ENCODE peak calls at places on chromosomes 1 and 21, in nine cellular contexts. One of them, this sample, is unnamed.

GRCh38 chr1:78492376-78492950 is 1.7 kb downstream of the PTGFR start:
- DNase-seq in foreskin keratinocyte: peak
- DNase-seq in HCEC 1CT: no peak
- DNase-seq in iPS DF 6.9: no peak
- DNase-seq in Kasumi-1: no peak
- DNase-seq in nephron progenitor cell: no peak
- DNase-seq in activated CD8-positive, alpha-beta memory T cell treated with anti-CD3 and anti-CD28 coated beads, Interleukin-2, amount 50 U/mL, for 48 hours: no peak
- DNase-seq in activated CD4-positive, alpha-beta T cell treated with anti-CD3 and anti-CD28 coated beads for 36 hours: no peak
- DNase-seq in LHCN-M2: peak
- DNase-seq in this sample: no peak

GRCh38 chr1:195082183-195082582 is 1526.1 kb downstream of the KCNT2 start:
- DNase-seq in foreskin keratinocyte: peak
- DNase-seq in HCEC 1CT: no peak
- DNase-seq in iPS DF 6.9: no peak
- DNase-seq in Kasumi-1: no peak
- DNase-seq in nephron progenitor cell: no peak
- DNase-seq in activated CD8-positive, alpha-beta memory T cell treated with anti-CD3 and anti-CD28 coated beads, Interleukin-2, amount 50 U/mL, for 48 hours: no peak
- DNase-seq in activated CD4-positive, alpha-beta T cell treated with anti-CD3 and anti-CD28 coated beads for 36 hours: no peak
- DNase-seq in LHCN-M2: no peak
- DNase-seq in this sample: peak

GRCh38 chr21:46416551-46416950 is 42.1 kb upstream of the DIP2A start:
- DNase-seq in foreskin keratinocyte: no peak
- DNase-seq in HCEC 1CT: no peak
- DNase-seq in iPS DF 6.9: no peak
- DNase-seq in Kasumi-1: no peak
- DNase-seq in nephron progenitor cell: no peak
- DNase-seq in activated CD8-positive, alpha-beta memory T cell treated with anti-CD3 and anti-CD28 coated beads, Interleukin-2, amount 50 U/mL, for 48 hours: no peak
- DNase-seq in activated CD4-positive, alpha-beta T cell treated with anti-CD3 and anti-CD28 coated beads for 36 hours: no peak
- DNase-seq in LHCN-M2: no peak
- DNase-seq in this sample: no peak

GRCh38 chr21:33032434-33033047 is 6.8 kb downstream of the OLIG2 start:
- DNase-seq in foreskin keratinocyte: no peak
- DNase-seq in HCEC 1CT: no peak
- DNase-seq in iPS DF 6.9: no peak
- DNase-seq in Kasumi-1: no peak
- DNase-seq in nephron progenitor cell: no peak
- DNase-seq in activated CD8-positive, alpha-beta memory T cell treated with anti-CD3 and anti-CD28 coated beads, Interleukin-2, amount 50 U/mL, for 48 hours: no peak
- DNase-seq in activated CD4-positive, alpha-beta T cell treated with anti-CD3 and anti-CD28 coated beads for 36 hours: no peak
- DNase-seq in LHCN-M2: no peak
- DNase-seq in this sample: no peak

GRCh38 chr1:196152086-196152485 is 456.2 kb downstream of the KCNT2 start:
- DNase-seq in foreskin keratinocyte: no peak
- DNase-seq in HCEC 1CT: no peak
- DNase-seq in iPS DF 6.9: no peak
- DNase-seq in Kasumi-1: no peak
- DNase-seq in nephron progenitor cell: no peak
- DNase-seq in activated CD8-positive, alpha-beta memory T cell treated with anti-CD3 and anti-CD28 coated beads, Interleukin-2, amount 50 U/mL, for 48 hours: no peak
- DNase-seq in activated CD4-positive, alpha-beta T cell treated with anti-CD3 and anti-CD28 coated beads for 36 hours: no peak
- DNase-seq in LHCN-M2: peak
- DNase-seq in this sample: no peak

GRCh38 chr1:60281360-60281932 is 207.9 kb upstream of the C1orf87 start:
- DNase-seq in foreskin keratinocyte: peak
- DNase-seq in HCEC 1CT: peak
- DNase-seq in iPS DF 6.9: peak
- DNase-seq in Kasumi-1: peak
- DNase-seq in nephron progenitor cell: peak
- DNase-seq in activated CD8-positive, alpha-beta memory T cell treated with anti-CD3 and anti-CD28 coated beads, Interleukin-2, amount 50 U/mL, for 48 hours: peak
- DNase-seq in activated CD4-positive, alpha-beta T cell treated with anti-CD3 and anti-CD28 coated beads for 36 hours: peak
- DNase-seq in LHCN-M2: peak
- DNase-seq in this sample: peak

GRCh38 chr1:64469121-64469520 is 808 bp upstream of the CACHD1 start:
- DNase-seq in foreskin keratinocyte: no peak
- DNase-seq in HCEC 1CT: no peak
- DNase-seq in iPS DF 6.9: no peak
- DNase-seq in Kasumi-1: no peak
- DNase-seq in nephron progenitor cell: no peak
- DNase-seq in activated CD8-positive, alpha-beta memory T cell treated with anti-CD3 and anti-CD28 coated beads, Interleukin-2, amount 50 U/mL, for 48 hours: no peak
- DNase-seq in activated CD4-positive, alpha-beta T cell treated with anti-CD3 and anti-CD28 coated beads for 36 hours: no peak
- DNase-seq in LHCN-M2: no peak
- DNase-seq in this sample: no peak

GRCh38 chr1:110634455-110635281 is 28.5 kb upstream of the KCNA2 start:
- DNase-seq in foreskin keratinocyte: peak
- DNase-seq in HCEC 1CT: peak
- DNase-seq in iPS DF 6.9: no peak
- DNase-seq in Kasumi-1: no peak
- DNase-seq in nephron progenitor cell: no peak
- DNase-seq in activated CD8-positive, alpha-beta memory T cell treated with anti-CD3 and anti-CD28 coated beads, Interleukin-2, amount 50 U/mL, for 48 hours: peak
- DNase-seq in activated CD4-positive, alpha-beta T cell treated with anti-CD3 and anti-CD28 coated beads for 36 hours: peak
- DNase-seq in LHCN-M2: peak
- DNase-seq in this sample: peak

GRCh38 chr1:157653494-157653873 is 47.1 kb downstream of the FCRL3 start:
- DNase-seq in foreskin keratinocyte: no peak
- DNase-seq in HCEC 1CT: no peak
- DNase-seq in iPS DF 6.9: no peak
- DNase-seq in Kasumi-1: no peak
- DNase-seq in nephron progenitor cell: no peak
- DNase-seq in activated CD8-positive, alpha-beta memory T cell treated with anti-CD3 and anti-CD28 coated beads, Interleukin-2, amount 50 U/mL, for 48 hours: no peak
- DNase-seq in activated CD4-positive, alpha-beta T cell treated with anti-CD3 and anti-CD28 coated beads for 36 hours: no peak
- DNase-seq in LHCN-M2: no peak
- DNase-seq in this sample: no peak

GRCh38 chr1:245880754-245881403 is 626.2 kb downstream of the SMYD3 start:
- DNase-seq in foreskin keratinocyte: peak
- DNase-seq in HCEC 1CT: peak
- DNase-seq in iPS DF 6.9: no peak
- DNase-seq in Kasumi-1: no peak
- DNase-seq in nephron progenitor cell: no peak
- DNase-seq in activated CD8-positive, alpha-beta memory T cell treated with anti-CD3 and anti-CD28 coated beads, Interleukin-2, amount 50 U/mL, for 48 hours: no peak
- DNase-seq in activated CD4-positive, alpha-beta T cell treated with anti-CD3 and anti-CD28 coated beads for 36 hours: no peak
- DNase-seq in LHCN-M2: peak
- DNase-seq in this sample: peak

GRCh38 chr1:119870917-119871486 is 25.3 kb downstream of the ADAM30 start:
- DNase-seq in foreskin keratinocyte: peak
- DNase-seq in HCEC 1CT: peak
- DNase-seq in iPS DF 6.9: peak
- DNase-seq in Kasumi-1: peak
- DNase-seq in nephron progenitor cell: peak
- DNase-seq in activated CD8-positive, alpha-beta memory T cell treated with anti-CD3 and anti-CD28 coated beads, Interleukin-2, amount 50 U/mL, for 48 hours: peak
- DNase-seq in activated CD4-positive, alpha-beta T cell treated with anti-CD3 and anti-CD28 coated beads for 36 hours: peak
- DNase-seq in LHCN-M2: peak
- DNase-seq in this sample: peak

GRCh38 chr1:35461966-35462651 is 95.1 kb downstream of the KIAA0319L start:
- DNase-seq in foreskin keratinocyte: no peak
- DNase-seq in HCEC 1CT: no peak
- DNase-seq in iPS DF 6.9: no peak
- DNase-seq in Kasumi-1: no peak
- DNase-seq in nephron progenitor cell: no peak
- DNase-seq in activated CD8-positive, alpha-beta memory T cell treated with anti-CD3 and anti-CD28 coated beads, Interleukin-2, amount 50 U/mL, for 48 hours: no peak
- DNase-seq in activated CD4-positive, alpha-beta T cell treated with anti-CD3 and anti-CD28 coated beads for 36 hours: peak
- DNase-seq in LHCN-M2: no peak
- DNase-seq in this sample: no peak

GRCh38 chr1:25502957-25503356 is 40.4 kb upstream of the LDLRAP1 start:
- DNase-seq in foreskin keratinocyte: peak
- DNase-seq in HCEC 1CT: peak
- DNase-seq in iPS DF 6.9: no peak
- DNase-seq in Kasumi-1: no peak
- DNase-seq in nephron progenitor cell: no peak
- DNase-seq in activated CD8-positive, alpha-beta memory T cell treated with anti-CD3 and anti-CD28 coated beads, Interleukin-2, amount 50 U/mL, for 48 hours: no peak
- DNase-seq in activated CD4-positive, alpha-beta T cell treated with anti-CD3 and anti-CD28 coated beads for 36 hours: no peak
- DNase-seq in LHCN-M2: no peak
- DNase-seq in this sample: peak

GRCh38 chr1:98221926-98222325 is 301.1 kb upstream of the DPYD start:
- DNase-seq in foreskin keratinocyte: peak
- DNase-seq in HCEC 1CT: no peak
- DNase-seq in iPS DF 6.9: no peak
- DNase-seq in Kasumi-1: no peak
- DNase-seq in nephron progenitor cell: no peak
- DNase-seq in activated CD8-positive, alpha-beta memory T cell treated with anti-CD3 and anti-CD28 coated beads, Interleukin-2, amount 50 U/mL, for 48 hours: no peak
- DNase-seq in activated CD4-positive, alpha-beta T cell treated with anti-CD3 and anti-CD28 coated beads for 36 hours: no peak
- DNase-seq in LHCN-M2: no peak
- DNase-seq in this sample: peak

GRCh38 chr1:21568006-21568746 is 59.0 kb downstream of the ALPL start:
- DNase-seq in foreskin keratinocyte: peak
- DNase-seq in HCEC 1CT: peak
- DNase-seq in iPS DF 6.9: no peak
- DNase-seq in Kasumi-1: no peak
- DNase-seq in nephron progenitor cell: no peak
- DNase-seq in activated CD8-positive, alpha-beta memory T cell treated with anti-CD3 and anti-CD28 coated beads, Interleukin-2, amount 50 U/mL, for 48 hours: no peak
- DNase-seq in activated CD4-positive, alpha-beta T cell treated with anti-CD3 and anti-CD28 coated beads for 36 hours: no peak
- DNase-seq in LHCN-M2: peak
- DNase-seq in this sample: peak

GRCh38 chr1:3671371-3672180 is 19.3 kb downstream of the TP73 start:
- DNase-seq in foreskin keratinocyte: no peak
- DNase-seq in HCEC 1CT: no peak
- DNase-seq in iPS DF 6.9: no peak
- DNase-seq in Kasumi-1: no peak
- DNase-seq in nephron progenitor cell: no peak
- DNase-seq in activated CD8-positive, alpha-beta memory T cell treated with anti-CD3 and anti-CD28 coated beads, Interleukin-2, amount 50 U/mL, for 48 hours: no peak
- DNase-seq in activated CD4-positive, alpha-beta T cell treated with anti-CD3 and anti-CD28 coated beads for 36 hours: no peak
- DNase-seq in LHCN-M2: peak
- DNase-seq in this sample: peak

GRCh38 chr1:5502310-5503194 is 489.7 kb downstream of the NPHP4 start:
- DNase-seq in foreskin keratinocyte: peak
- DNase-seq in HCEC 1CT: no peak
- DNase-seq in iPS DF 6.9: no peak
- DNase-seq in Kasumi-1: no peak
- DNase-seq in nephron progenitor cell: no peak
- DNase-seq in activated CD8-positive, alpha-beta memory T cell treated with anti-CD3 and anti-CD28 coated beads, Interleukin-2, amount 50 U/mL, for 48 hours: no peak
- DNase-seq in activated CD4-positive, alpha-beta T cell treated with anti-CD3 and anti-CD28 coated beads for 36 hours: no peak
- DNase-seq in LHCN-M2: no peak
- DNase-seq in this sample: no peak

GRCh38 chr1:213335084-213335483 is 284.0 kb downstream of the RPS6KC1 start:
- DNase-seq in foreskin keratinocyte: no peak
- DNase-seq in HCEC 1CT: no peak
- DNase-seq in iPS DF 6.9: no peak
- DNase-seq in Kasumi-1: no peak
- DNase-seq in nephron progenitor cell: no peak
- DNase-seq in activated CD8-positive, alpha-beta memory T cell treated with anti-CD3 and anti-CD28 coated beads, Interleukin-2, amount 50 U/mL, for 48 hours: no peak
- DNase-seq in activated CD4-positive, alpha-beta T cell treated with anti-CD3 and anti-CD28 coated beads for 36 hours: no peak
- DNase-seq in LHCN-M2: no peak
- DNase-seq in this sample: no peak

GRCh38 chr1:17119076-17119743 is at the start of gene PADI2:
- DNase-seq in foreskin keratinocyte: no peak
- DNase-seq in HCEC 1CT: no peak
- DNase-seq in iPS DF 6.9: peak
- DNase-seq in Kasumi-1: peak
- DNase-seq in nephron progenitor cell: peak
- DNase-seq in activated CD8-positive, alpha-beta memory T cell treated with anti-CD3 and anti-CD28 coated beads, Interleukin-2, amount 50 U/mL, for 48 hours: peak
- DNase-seq in activated CD4-positive, alpha-beta T cell treated with anti-CD3 and anti-CD28 coated beads for 36 hours: peak
- DNase-seq in LHCN-M2: no peak
- DNase-seq in this sample: peak

GRCh38 chr21:40331804-40332203 is 464.6 kb downstream of the PCP4 start:
- DNase-seq in foreskin keratinocyte: no peak
- DNase-seq in HCEC 1CT: no peak
- DNase-seq in iPS DF 6.9: no peak
- DNase-seq in Kasumi-1: no peak
- DNase-seq in nephron progenitor cell: no peak
- DNase-seq in activated CD8-positive, alpha-beta memory T cell treated with anti-CD3 and anti-CD28 coated beads, Interleukin-2, amount 50 U/mL, for 48 hours: no peak
- DNase-seq in activated CD4-positive, alpha-beta T cell treated with anti-CD3 and anti-CD28 coated beads for 36 hours: no peak
- DNase-seq in LHCN-M2: no peak
- DNase-seq in this sample: no peak

GRCh38 chr1:60872690-60873089 is 209.7 kb upstream of the NFIA start:
- DNase-seq in foreskin keratinocyte: no peak
- DNase-seq in HCEC 1CT: no peak
- DNase-seq in iPS DF 6.9: no peak
- DNase-seq in Kasumi-1: no peak
- DNase-seq in nephron progenitor cell: no peak
- DNase-seq in activated CD8-positive, alpha-beta memory T cell treated with anti-CD3 and anti-CD28 coated beads, Interleukin-2, amount 50 U/mL, for 48 hours: no peak
- DNase-seq in activated CD4-positive, alpha-beta T cell treated with anti-CD3 and anti-CD28 coated beads for 36 hours: no peak
- DNase-seq in LHCN-M2: no peak
- DNase-seq in this sample: no peak

GRCh38 chr1:115539061-115539460 is 102.7 kb upstream of the VANGL1 start:
- DNase-seq in foreskin keratinocyte: no peak
- DNase-seq in HCEC 1CT: no peak
- DNase-seq in iPS DF 6.9: no peak
- DNase-seq in Kasumi-1: no peak
- DNase-seq in nephron progenitor cell: no peak
- DNase-seq in activated CD8-positive, alpha-beta memory T cell treated with anti-CD3 and anti-CD28 coated beads, Interleukin-2, amount 50 U/mL, for 48 hours: no peak
- DNase-seq in activated CD4-positive, alpha-beta T cell treated with anti-CD3 and anti-CD28 coated beads for 36 hours: no peak
- DNase-seq in LHCN-M2: no peak
- DNase-seq in this sample: no peak

GRCh38 chr1:167862432-167863076 is 51.4 kb downstream of the ADCY10 start:
- DNase-seq in foreskin keratinocyte: no peak
- DNase-seq in HCEC 1CT: peak
- DNase-seq in iPS DF 6.9: no peak
- DNase-seq in Kasumi-1: no peak
- DNase-seq in nephron progenitor cell: no peak
- DNase-seq in activated CD8-positive, alpha-beta memory T cell treated with anti-CD3 and anti-CD28 coated beads, Interleukin-2, amount 50 U/mL, for 48 hours: no peak
- DNase-seq in activated CD4-positive, alpha-beta T cell treated with anti-CD3 and anti-CD28 coated beads for 36 hours: no peak
- DNase-seq in LHCN-M2: peak
- DNase-seq in this sample: peak

GRCh38 chr21:36450511-36450910 is 29.4 kb downstream of the CLDN14 start:
- DNase-seq in foreskin keratinocyte: no peak
- DNase-seq in HCEC 1CT: peak
- DNase-seq in iPS DF 6.9: no peak
- DNase-seq in Kasumi-1: no peak
- DNase-seq in nephron progenitor cell: no peak
- DNase-seq in activated CD8-positive, alpha-beta memory T cell treated with anti-CD3 and anti-CD28 coated beads, Interleukin-2, amount 50 U/mL, for 48 hours: no peak
- DNase-seq in activated CD4-positive, alpha-beta T cell treated with anti-CD3 and anti-CD28 coated beads for 36 hours: no peak
- DNase-seq in LHCN-M2: no peak
- DNase-seq in this sample: peak

GRCh38 chr1:192497214-192497794 is 78.3 kb upstream of the RGS1 start:
- DNase-seq in foreskin keratinocyte: no peak
- DNase-seq in HCEC 1CT: no peak
- DNase-seq in iPS DF 6.9: no peak
- DNase-seq in Kasumi-1: no peak
- DNase-seq in nephron progenitor cell: no peak
- DNase-seq in activated CD8-positive, alpha-beta memory T cell treated with anti-CD3 and anti-CD28 coated beads, Interleukin-2, amount 50 U/mL, for 48 hours: no peak
- DNase-seq in activated CD4-positive, alpha-beta T cell treated with anti-CD3 and anti-CD28 coated beads for 36 hours: no peak
- DNase-seq in LHCN-M2: no peak
- DNase-seq in this sample: no peak

GRCh38 chr21:29538115-29538514 is 239.4 kb downstream of the BACH1 start:
- DNase-seq in foreskin keratinocyte: peak
- DNase-seq in HCEC 1CT: no peak
- DNase-seq in iPS DF 6.9: no peak
- DNase-seq in Kasumi-1: no peak
- DNase-seq in nephron progenitor cell: no peak
- DNase-seq in activated CD8-positive, alpha-beta memory T cell treated with anti-CD3 and anti-CD28 coated beads, Interleukin-2, amount 50 U/mL, for 48 hours: no peak
- DNase-seq in activated CD4-positive, alpha-beta T cell treated with anti-CD3 and anti-CD28 coated beads for 36 hours: no peak
- DNase-seq in LHCN-M2: peak
- DNase-seq in this sample: peak

GRCh38 chr1:46447499-46448108 is 42.0 kb upstream of the DMBX1 start:
- DNase-seq in foreskin keratinocyte: no peak
- DNase-seq in HCEC 1CT: no peak
- DNase-seq in iPS DF 6.9: no peak
- DNase-seq in Kasumi-1: no peak
- DNase-seq in nephron progenitor cell: no peak
- DNase-seq in activated CD8-positive, alpha-beta memory T cell treated with anti-CD3 and anti-CD28 coated beads, Interleukin-2, amount 50 U/mL, for 48 hours: no peak
- DNase-seq in activated CD4-positive, alpha-beta T cell treated with anti-CD3 and anti-CD28 coated beads for 36 hours: no peak
- DNase-seq in LHCN-M2: no peak
- DNase-seq in this sample: no peak

GRCh38 chr1:17290553-17290952 is 17.4 kb upstream of the PADI4 start:
- DNase-seq in foreskin keratinocyte: no peak
- DNase-seq in HCEC 1CT: no peak
- DNase-seq in iPS DF 6.9: no peak
- DNase-seq in Kasumi-1: no peak
- DNase-seq in nephron progenitor cell: no peak
- DNase-seq in activated CD8-positive, alpha-beta memory T cell treated with anti-CD3 and anti-CD28 coated beads, Interleukin-2, amount 50 U/mL, for 48 hours: no peak
- DNase-seq in activated CD4-positive, alpha-beta T cell treated with anti-CD3 and anti-CD28 coated beads for 36 hours: no peak
- DNase-seq in LHCN-M2: no peak
- DNase-seq in this sample: no peak

GRCh38 chr1:41542196-41542955 is 57.9 kb upstream of the EDN2 start:
- DNase-seq in foreskin keratinocyte: no peak
- DNase-seq in HCEC 1CT: no peak
- DNase-seq in iPS DF 6.9: no peak
- DNase-seq in Kasumi-1: no peak
- DNase-seq in nephron progenitor cell: no peak
- DNase-seq in activated CD8-positive, alpha-beta memory T cell treated with anti-CD3 and anti-CD28 coated beads, Interleukin-2, amount 50 U/mL, for 48 hours: no peak
- DNase-seq in activated CD4-positive, alpha-beta T cell treated with anti-CD3 and anti-CD28 coated beads for 36 hours: no peak
- DNase-seq in LHCN-M2: no peak
- DNase-seq in this sample: no peak

GRCh38 chr1:92934395-92935378 is 26.6 kb downstream of the DIPK1A start:
- DNase-seq in foreskin keratinocyte: peak
- DNase-seq in HCEC 1CT: peak
- DNase-seq in iPS DF 6.9: no peak
- DNase-seq in Kasumi-1: no peak
- DNase-seq in nephron progenitor cell: no peak
- DNase-seq in activated CD8-positive, alpha-beta memory T cell treated with anti-CD3 and anti-CD28 coated beads, Interleukin-2, amount 50 U/mL, for 48 hours: no peak
- DNase-seq in activated CD4-positive, alpha-beta T cell treated with anti-CD3 and anti-CD28 coated beads for 36 hours: no peak
- DNase-seq in LHCN-M2: peak
- DNase-seq in this sample: no peak

GRCh38 chr1:59391216-59392179 is 94.6 kb downstream of the FGGY start:
- DNase-seq in foreskin keratinocyte: no peak
- DNase-seq in HCEC 1CT: no peak
- DNase-seq in iPS DF 6.9: no peak
- DNase-seq in Kasumi-1: no peak
- DNase-seq in nephron progenitor cell: no peak
- DNase-seq in activated CD8-positive, alpha-beta memory T cell treated with anti-CD3 and anti-CD28 coated beads, Interleukin-2, amount 50 U/mL, for 48 hours: no peak
- DNase-seq in activated CD4-positive, alpha-beta T cell treated with anti-CD3 and anti-CD28 coated beads for 36 hours: no peak
- DNase-seq in LHCN-M2: peak
- DNase-seq in this sample: no peak

This sample was measured in ELR.